ENCODE peak calls at places on chromosome 10, in six cellular contexts. W is transverse colon, O is stomach, R is A549, A is SK-N-SH, E is K562. N is an unnamed sample. For H3K4me1, the result is how much of the 10 kb centered on the place peaks cover.

GRCh38 chr10:132292972-132293415 is 14.8 kb downstream of the STK32C start:
- DNase-seq in E (no peak), R (no peak), O (no peak), A (peak), W (peak), N (peak)

GRCh38 chr10:35467186-35467585 is 130.9 kb downstream of the CCNY start:
- DNase-seq in E (no peak), O (no peak), A (no peak), W (no peak), R (no peak), N (no peak)

GRCh38 chr10:59276928-59277327 is 85.4 kb downstream of the FAM13C start:
- DNase-seq in O (no peak), E (no peak), R (no peak), A (no peak), W (no peak), N (no peak)

GRCh38 chr10:108789911-108790310 is 1133.4 kb downstream of the XPNPEP1 start:
- DNase-seq in O (no peak), A (no peak), R (no peak), W (no peak), E (no peak), N (no peak)

GRCh38 chr10:72079356-72079755 is 9.0 kb downstream of the SPOCK2 start:
- DNase-seq in O (no peak), E (no peak), W (no peak), R (no peak), A (peak), N (no peak)

GRCh38 chr10:69826789-69827532 is 25.3 kb downstream of the COL13A1 start:
- DNase-seq in A (no peak), W (no peak), O (no peak), E (peak), R (no peak), N (no peak)

GRCh38 chr10:73253226-73253557 is 748 bp upstream of the MRPS16 start:
- DNase-seq in E (no peak), O (no peak), R (peak), A (no peak), W (no peak), N (no peak)

GRCh38 chr10:69466689-69467088 is 15.4 kb downstream of the TSPAN15 start:
- DNase-seq in W (no peak), R (no peak), A (no peak), E (no peak), O (no peak), N (no peak)

GRCh38 chr10:71771821-71772617 is 1.3 kb downstream of the VSIR start:
- DNase-seq in R (peak), E (peak), O (peak), W (peak), A (no peak), N (peak)

DNA sequence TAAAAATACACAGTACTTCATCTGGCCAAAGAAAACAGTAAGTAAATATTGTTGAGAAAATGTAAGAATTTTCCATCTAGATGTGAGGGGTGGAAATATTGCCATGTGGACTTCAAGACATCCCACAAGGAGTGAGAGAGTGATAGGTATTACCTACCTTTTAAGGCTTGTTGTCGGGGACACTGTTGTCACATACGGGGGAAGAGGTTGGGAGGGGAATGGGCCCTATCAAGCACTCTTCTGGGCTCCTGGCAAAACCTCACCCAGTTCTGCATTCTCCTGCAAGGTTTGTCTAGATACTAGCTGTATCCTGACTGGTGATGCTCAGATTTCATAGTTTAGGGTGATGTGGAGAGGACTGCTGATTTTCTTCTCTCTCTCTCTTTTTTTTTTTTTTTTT is 17.9 kb downstream of the GRK5 start:
- DNase-seq in R (no peak), E (no peak), W (no peak), O (no peak), A (no peak), N (no peak)
- H3K4me1 ChIP-seq in R (under half), E (under half), W (under half), O (under half), A (under half), N (under half)

DNA sequence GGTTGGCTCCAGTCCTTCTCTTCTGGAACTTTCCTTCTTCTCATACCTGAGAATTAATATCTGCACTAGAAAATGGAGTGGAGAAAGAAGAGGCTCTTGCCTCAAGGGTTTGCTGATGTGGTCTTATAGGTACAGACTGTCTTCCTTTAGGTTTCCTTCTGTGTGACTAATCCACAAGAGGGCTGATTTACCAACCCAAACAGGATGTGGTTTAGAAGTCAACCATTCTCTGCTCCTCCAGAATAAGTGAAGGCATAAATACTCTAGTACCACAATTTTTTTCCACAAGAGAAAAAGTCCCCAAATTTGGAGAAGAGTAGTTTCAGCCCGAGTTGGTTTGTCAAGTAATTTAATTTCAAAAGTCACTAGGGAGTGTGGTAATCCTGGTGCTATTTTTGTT is 85.8 kb downstream of the NRP1 start:
- DNase-seq in O (no peak), R (no peak), W (no peak), E (no peak), A (no peak), N (no peak)
- H3K27ac ChIP-seq in O (peak), R (peak), W (peak), E (no peak), A (no peak), N (no peak)

DNA sequence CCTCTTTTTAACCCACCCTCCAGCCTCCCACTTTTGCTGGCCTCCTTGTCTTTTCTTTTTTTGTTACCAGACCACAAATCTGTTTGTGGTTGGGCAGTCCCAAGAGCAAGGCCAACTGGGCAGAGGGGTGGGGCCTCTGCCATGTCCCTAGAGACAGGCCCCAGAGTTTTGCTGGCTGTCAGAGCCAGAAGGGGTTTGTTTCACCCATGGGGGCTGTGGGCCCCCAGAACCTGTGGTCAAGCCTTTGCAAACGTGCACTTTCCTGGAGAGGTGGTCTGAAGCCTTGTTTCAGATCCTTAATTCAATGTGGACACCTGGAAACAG is 10.3 kb downstream of the ZMIZ1 start:
- DNase-seq in W (no peak), E (no peak), R (no peak), A (no peak), O (no peak), N (no peak)
- TF ChIP-seq EP300 in W (no peak), E (no peak), R (no peak), A (no peak), O (no peak), N (no peak)

GRCh38 chr10:32981760-32982159 is 23.7 kb upstream of the ITGB1 start:
- DNase-seq in O (peak), W (peak), E (no peak), R (peak), A (no peak), N (no peak)
- H3K4me1 ChIP-seq in O (under half), W (under half), E (under half), R (half or more), A (under half), N (under half)

N was measured in ovary.